ENCODE peak calls at places on chromosome 4, in five cellular contexts. B is fibroblast of mammary gland, I is omental fat pad, M is cardiac fibroblast, W is astrocyte of the spinal cord. A is an unnamed sample.

GRCh38 chr4:89915937-89916336 is 21.3 kb downstream of the MMRN1 start:
- DNase-seq in M (no peak), B (no peak), I (no peak), W (no peak), A (no peak)

GRCh38 chr4:161714022-161714751 is 449.6 kb downstream of the FSTL5 start:
- DNase-seq in I (no peak), M (peak; percentile 2), W (peak; percentile 87), B (peak; percentile 34), A (no peak)

GRCh38 chr4:43316813-43317212 is 424.3 kb downstream of the GRXCR1 start:
- DNase-seq in B (peak; percentile 82), I (no peak), M (peak; percentile 8), W (peak; percentile 56), A (no peak)

GRCh38 chr4:26298198-26298950 is 22.4 kb upstream of the RBPJ start:
- DNase-seq in B (peak; percentile 67), I (no peak), W (peak; percentile 78), M (peak; percentile 85), A (no peak)

GRCh38 chr4:73508651-73509050 is 27.1 kb downstream of the AFM start:
- DNase-seq in M (no peak), I (no peak), B (no peak), W (no peak), A (no peak)

GRCh38 chr4:5378002-5378401 is 326.7 kb downstream of the STK32B start:
- DNase-seq in W (no peak), M (peak; percentile 17), B (peak; percentile 7), I (no peak), A (no peak)

GRCh38 chr4:108331905-108332632 is 163.3 kb upstream of the LEF1 start:
- DNase-seq in I (no peak), W (no peak), M (no peak), B (no peak), A (no peak)

GRCh38 chr4:105946771-105947170 is 51.5 kb downstream of the NPNT start:
- DNase-seq in W (no peak), M (no peak), I (no peak), B (no peak), A (no peak)

GRCh38 chr4:186643501-186644315 is 79.9 kb downstream of the FAT1 start:
- DNase-seq in W (peak; percentile 74), M (peak; percentile 88), I (no peak), B (peak; percentile 90), A (no peak)

GRCh38 chr4:152691761-152692160 is 12.0 kb upstream of the TMEM154 start:
- DNase-seq in I (no peak), M (no peak), B (no peak), W (no peak), A (no peak)

GRCh38 chr4:17560065-17560673 is 16.8 kb upstream of the LAP3 start:
- DNase-seq in M (no peak), W (no peak), B (no peak), I (no peak), A (no peak)

GRCh38 chr4:169492436-169493163 is 119.8 kb downstream of the NEK1 start:
- DNase-seq in M (peak; percentile 71), B (peak; percentile 55), I (no peak), W (peak; percentile 48), A (no peak)

GRCh38 chr4:186296481-186296880 is 30.5 kb downstream of the F11 start:
- DNase-seq in W (no peak), M (no peak), I (no peak), B (no peak), A (no peak)

GRCh38 chr4:107098403-107098802 is 62.3 kb upstream of the DKK2 start:
- DNase-seq in M (no peak), B (no peak), I (no peak), W (no peak), A (no peak)

GRCh38 chr4:107094976-107095375 is 58.9 kb upstream of the DKK2 start:
- DNase-seq in I (no peak), W (no peak), M (peak; percentile 9), B (peak; percentile 22), A (no peak)

DNA sequence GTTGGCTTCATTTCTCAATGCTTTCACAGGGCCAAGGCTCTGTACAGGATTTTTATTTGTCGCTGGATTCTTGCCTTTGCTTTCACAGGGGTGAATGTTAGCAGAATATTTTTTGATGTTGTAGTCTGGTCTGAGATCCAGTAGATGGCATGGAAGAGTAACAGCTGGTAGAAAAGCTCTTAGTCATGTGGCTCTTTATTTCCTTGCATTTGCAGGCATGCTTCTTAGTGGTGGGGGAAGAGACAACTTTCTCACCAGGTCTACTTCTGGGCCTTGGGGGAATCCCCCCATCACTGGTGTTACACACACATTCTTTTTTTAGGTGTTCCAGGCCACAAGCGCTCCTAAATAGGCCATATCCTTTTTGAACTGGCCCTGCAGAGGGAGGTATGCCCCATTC is 58.2 kb upstream of the DKK2 start:
- DNase-seq in M (peak; percentile 65), W (peak; percentile 47), B (peak; percentile 64), I (no peak), A (no peak)
- TF ChIP-seq CTCF in M (peak; percentile 57), W (peak; percentile 67), B (peak; percentile 73), I (no peak), A (no peak)

GRCh38 chr4:10298681-10299080 is 158.5 kb downstream of the ZNF518B start:
- DNase-seq in M (no peak), W (no peak), I (no peak), B (no peak), A (no peak)
- TF ChIP-seq CTCF in M (no peak), W (no peak), I (no peak), B (no peak), A (no peak)

GRCh38 chr4:1279253-1279652 is 10.4 kb upstream of the MAEA start:
- DNase-seq in M (no peak), W (no peak), I (no peak), B (no peak), A (no peak)

GRCh38 chr4:1276984-1277383 is 12.7 kb upstream of the MAEA start:
- DNase-seq in B (no peak), I (no peak), W (no peak), M (no peak), A (no peak)

GRCh38 chr4:1274871-1275270 is 14.8 kb upstream of the MAEA start:
- DNase-seq in W (no peak), B (no peak), M (no peak), I (no peak), A (no peak)

GRCh38 chr4:1278336-1278670 is 11.4 kb upstream of the MAEA start:
- DNase-seq in I (no peak), M (peak; percentile 32), W (no peak), B (peak; percentile 42), A (no peak)

GRCh38 chr4:1277667-1278335 is 11.9 kb upstream of the MAEA start:
- DNase-seq in I (no peak), W (no peak), B (peak; percentile 25), M (peak; percentile 33), A (no peak)
- TF ChIP-seq CTCF in I (no peak), W (no peak), B (peak; percentile 18), M (peak; percentile 18), A (no peak)

GRCh38 chr4:27666943-27667342 is 806.3 kb downstream of the STIM2 start:
- DNase-seq in I (no peak), W (no peak), B (peak; percentile 22), M (no peak), A (no peak)
- TF ChIP-seq CTCF in I (no peak), W (peak; percentile 10), B (peak; percentile 6), M (no peak), A (no peak)

GRCh38 chr4:133136833-133137232 is 12.3 kb upstream of the PCDH10 start:
- DNase-seq in I (no peak), W (no peak), M (no peak), B (no peak), A (no peak)

GRCh38 chr4:133131829-133132485 is 17.1 kb upstream of the PCDH10 start:
- DNase-seq in B (no peak), M (no peak), W (no peak), I (no peak), A (no peak)

DNA sequence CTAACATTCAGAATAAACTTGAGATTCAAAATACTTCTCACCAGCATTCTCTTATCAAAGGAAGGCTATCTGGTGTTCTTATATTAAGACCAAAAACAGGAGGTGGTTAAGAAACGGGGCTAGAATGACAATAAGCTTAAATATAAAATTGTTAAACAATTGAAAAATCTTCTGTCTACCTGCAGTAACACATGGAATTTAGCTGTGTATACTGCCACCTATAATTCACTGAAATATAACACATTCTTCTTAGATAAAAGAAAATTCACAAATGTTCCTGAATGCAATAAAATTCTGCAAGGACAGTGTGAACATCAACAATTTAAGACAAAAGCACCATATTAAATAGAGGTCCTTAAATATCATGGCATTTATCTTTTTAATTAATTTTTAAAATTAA is 11.5 kb upstream of the PCDH10 start:
- DNase-seq in B (no peak), M (no peak), I (no peak), W (no peak), A (no peak)
- TF ChIP-seq CTCF in B (no peak), M (no peak), I (no peak), W (peak; percentile 16), A (no peak)

DNA sequence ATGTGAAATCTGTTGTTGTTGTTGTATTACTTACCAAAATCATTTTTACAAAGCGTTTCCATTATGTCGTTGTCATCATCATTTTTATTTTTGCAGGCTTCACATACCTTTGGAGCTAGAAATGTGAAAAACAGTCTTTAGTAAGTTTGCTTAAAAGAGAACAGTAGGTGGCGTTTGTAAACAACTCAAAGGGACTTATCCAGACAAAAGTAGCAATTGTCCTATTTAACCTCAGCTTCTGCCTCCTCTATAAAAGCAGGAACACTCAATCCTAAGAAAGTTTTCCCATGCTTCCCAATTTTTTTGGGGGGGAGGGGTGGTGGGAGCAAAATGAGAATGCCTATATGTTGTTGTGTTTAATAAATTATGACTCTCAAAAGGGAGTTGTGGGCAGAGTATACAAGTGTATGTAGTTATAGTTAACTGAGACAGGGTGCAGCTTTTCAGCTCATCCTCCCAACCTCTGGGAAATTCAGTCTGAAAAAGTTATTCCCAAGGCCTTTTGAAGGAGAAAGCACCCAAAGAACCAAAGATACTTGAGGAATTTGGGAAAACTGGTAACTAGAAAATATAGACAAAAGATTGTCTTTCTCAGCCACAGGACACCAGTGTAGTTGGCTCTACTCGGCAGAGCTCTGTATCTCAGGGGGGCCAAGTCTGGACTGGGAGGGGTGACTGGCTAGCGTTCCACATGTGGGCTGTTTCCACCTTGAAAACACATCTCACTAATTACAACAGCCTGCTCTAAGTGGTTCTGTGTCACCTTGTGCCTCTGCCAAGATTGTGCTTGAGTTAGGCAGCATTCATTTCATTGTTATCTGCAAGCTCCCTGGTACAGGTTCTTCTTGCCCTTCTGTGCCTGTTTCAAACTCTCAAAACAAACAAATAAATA is 2.8 kb downstream of the SFRP2 start:
- DNase-seq in M (peak; percentile 64), W (peak; percentile 49), I (no peak), B (peak; percentile 70), A (no peak)
- TF ChIP-seq CTCF in M (peak; percentile 44), W (peak; percentile 41), I (no peak), B (peak; percentile 60), A (no peak)

DNA sequence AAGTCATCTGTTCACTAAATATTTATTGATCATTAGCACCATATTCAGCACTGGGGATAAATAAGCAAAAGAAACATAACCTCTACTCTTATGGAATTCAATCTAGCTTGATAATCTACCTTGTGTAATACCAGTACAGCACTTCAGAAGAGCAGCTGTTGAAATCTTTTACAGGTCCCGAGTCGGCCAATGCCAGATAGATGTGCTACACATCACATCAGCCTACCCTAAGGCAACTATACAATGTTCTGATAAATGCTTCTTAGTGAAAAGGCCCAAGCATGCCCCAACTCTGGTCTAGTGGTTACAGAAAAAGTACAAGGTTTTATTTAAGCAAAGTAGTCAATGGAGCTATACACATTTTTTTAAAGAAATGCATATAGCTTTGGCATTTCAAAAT is 68.7 kb downstream of the MAPK10 start:
- DNase-seq in I (no peak), M (no peak), W (no peak), B (no peak), A (no peak)
- TF ChIP-seq CTCF in I (no peak), M (no peak), W (no peak), B (no peak), A (no peak)

A was measured in thoracic aorta.